ENCODE peak calls at places on chromosomes 3 and 15, in seven cellular contexts. F is DND-41, P is tibial artery, G is neural progenitor cell, K is retinal pigment epithelial cell, H is heart left ventricle, L is CD14-positive monocyte. A is an unnamed sample.

GRCh38 chr3:21484323-21485154 is 266.5 kb downstream of the ZNF385D start:
- DNase-seq in P (peak; percentile 30), K (no peak), H (peak; percentile 39), L (no peak), F (peak; percentile 12), G (peak; percentile 79), A (peak; percentile 21)

GRCh38 chr3:34256791-34257190 is 458.4 kb downstream of the PDCD6IP start:
- DNase-seq in P (no peak), K (no peak), G (peak; percentile 52), H (no peak), L (no peak), F (no peak), A (no peak)

GRCh38 chr3:192652731-192653130 is 74.6 kb downstream of the FGF12 start:
- DNase-seq in G (no peak), P (no peak), F (no peak), K (no peak), L (no peak), H (no peak), A (no peak)

GRCh38 chr15:25775317-25775912 is 87.7 kb downstream of the ATP10A start:
- DNase-seq in H (peak; percentile 85), L (no peak), K (no peak), F (no peak), P (no peak), G (peak; percentile 60), A (no peak)

GRCh38 chr3:27138005-27138404 is 231.2 kb downstream of the NEK10 start:
- DNase-seq in G (no peak), H (no peak), F (no peak), L (no peak), P (no peak), K (no peak), A (no peak)

GRCh38 chr3:51668756-51669155 is 2.3 kb upstream of the TEX264 start:
- DNase-seq in F (no peak), P (no peak), L (no peak), G (no peak), H (no peak), K (no peak), A (no peak)

GRCh38 chr3:87350367-87351199 is 74.2 kb upstream of the POU1F1 start:
- DNase-seq in G (peak; percentile 68), F (peak; percentile 30), P (no peak), K (no peak), L (no peak), H (no peak), A (peak; percentile 18)

GRCh38 chr3:195847061-195847950 is 35.6 kb upstream of the MUC4 start:
- DNase-seq in H (no peak), F (no peak), P (no peak), L (no peak), G (no peak), K (no peak), A (no peak)

GRCh38 chr15:101047301-101047781 is 128.2 kb downstream of the LRRK1 start:
- DNase-seq in F (no peak), G (peak; percentile 53), P (peak; percentile 10), L (no peak), H (no peak), K (no peak), A (no peak)

GRCh38 chr15:40312370-40313158 is 4.8 kb upstream of the PLCB2 start:
- DNase-seq in G (no peak), F (no peak), L (no peak), H (no peak), P (no peak), K (no peak), A (no peak)

GRCh38 chr15:76310470-76311070 is 699 bp downstream of the ETFA start:
- DNase-seq in H (no peak), G (peak; percentile 36), K (no peak), P (peak; percentile 23), F (no peak), L (no peak), A (peak; percentile 26)

GRCh38 chr3:81758275-81758674 is 3.2 kb downstream of the GBE1 start:
- DNase-seq in H (peak; percentile 28), G (no peak), L (no peak), K (peak; percentile 80), P (peak; percentile 63), F (no peak), A (no peak)

GRCh38 chr3:5784656-5785055 is 597.1 kb downstream of the EDEM1 start:
- DNase-seq in K (peak; percentile 9), H (no peak), L (no peak), G (no peak), P (no peak), F (no peak), A (no peak)

GRCh38 chr3:15279200-15279599 is 53.2 kb downstream of the SH3BP5 start:
- DNase-seq in F (no peak), G (no peak), H (no peak), K (no peak), P (no peak), L (no peak), A (no peak)

GRCh38 chr3:21750831-21751391 is at the start of gene ZNF385D:
- DNase-seq in G (peak; percentile 93), H (peak; percentile 74), P (peak; percentile 45), F (no peak), L (no peak), K (no peak), A (no peak)

GRCh38 chr3:72306800-72307341 is 521.9 kb upstream of the PROK2 start:
- DNase-seq in K (no peak), F (no peak), G (peak; percentile 41), H (no peak), P (no peak), L (no peak), A (no peak)

GRCh38 chr3:56347219-56347871 is 120.9 kb downstream of the ERC2 start:
- DNase-seq in P (no peak), F (peak; percentile 53), H (no peak), L (no peak), K (no peak), G (peak; percentile 73), A (peak; percentile 66)

GRCh38 chr15:58212909-58213526 is 74.8 kb downstream of the AQP9 start:
- DNase-seq in L (no peak), H (no peak), P (no peak), F (peak; percentile 27), K (no peak), G (peak; percentile 62), A (no peak)

GRCh38 chr3:124664804-124665203 is 65.4 kb upstream of the UMPS start:
- DNase-seq in F (no peak), L (no peak), H (no peak), K (no peak), G (no peak), P (no peak), A (no peak)

GRCh38 chr3:192935441-192935840 is 17.8 kb upstream of the MB21D2 start:
- DNase-seq in K (no peak), F (no peak), P (no peak), H (no peak), G (no peak), L (no peak), A (no peak)

GRCh38 chr15:62391565-62392262 is 226.6 kb upstream of the C2CD4B start:
- DNase-seq in L (no peak), G (peak; percentile 68), H (peak; percentile 71), F (peak; percentile 20), P (peak; percentile 50), K (no peak), A (peak; percentile 38)

GRCh38 chr15:99176757-99177156 is 71.9 kb downstream of the SYNM start:
- DNase-seq in F (no peak), L (no peak), G (no peak), K (no peak), P (no peak), H (no peak), A (no peak)

GRCh38 chr15:40081691-40082194 is 26.9 kb downstream of the BMF start:
- DNase-seq in P (peak; percentile 76), F (peak; percentile 31), L (no peak), K (peak; percentile 99), G (peak; percentile 94), H (peak; percentile 77), A (no peak)

GRCh38 chr15:83435782-83436181 is 11.4 kb upstream of the SH3GL3 start:
- DNase-seq in L (no peak), P (no peak), G (no peak), H (no peak), F (no peak), K (no peak), A (no peak)

GRCh38 chr15:45703670-45704328 is 69.0 kb downstream of the SQOR start:
- DNase-seq in P (no peak), H (no peak), K (no peak), F (no peak), G (peak; percentile 41), L (no peak), A (no peak)
- TF ChIP-seq CTCF in P (no peak), H (no peak), K (peak; percentile 24), F (no peak), G (peak; percentile 51), L (no peak), A (peak; percentile 32)

GRCh38 chr3:19060404-19060803 is 87.9 kb upstream of the KCNH8 start:
- DNase-seq in P (no peak), F (no peak), K (no peak), H (no peak), G (no peak), L (no peak), A (no peak)

GRCh38 chr3:19070325-19070724 is 78.0 kb upstream of the KCNH8 start:
- DNase-seq in P (no peak), F (no peak), L (no peak), H (no peak), K (peak; percentile 68), G (no peak), A (no peak)

GRCh38 chr3:19063936-19064335 is 84.4 kb upstream of the KCNH8 start:
- DNase-seq in F (no peak), H (no peak), G (no peak), K (no peak), L (no peak), P (no peak), A (no peak)

GRCh38 chr3:19065027-19065426 is 83.3 kb upstream of the KCNH8 start:
- DNase-seq in H (no peak), P (no peak), K (no peak), G (peak; percentile 23), F (no peak), L (no peak), A (no peak)
- TF ChIP-seq CTCF in H (peak; percentile 30), P (peak; percentile 33), K (peak; percentile 61), G (peak; percentile 73), F (peak; percentile 54), L (no peak), A (no peak)

DNA sequence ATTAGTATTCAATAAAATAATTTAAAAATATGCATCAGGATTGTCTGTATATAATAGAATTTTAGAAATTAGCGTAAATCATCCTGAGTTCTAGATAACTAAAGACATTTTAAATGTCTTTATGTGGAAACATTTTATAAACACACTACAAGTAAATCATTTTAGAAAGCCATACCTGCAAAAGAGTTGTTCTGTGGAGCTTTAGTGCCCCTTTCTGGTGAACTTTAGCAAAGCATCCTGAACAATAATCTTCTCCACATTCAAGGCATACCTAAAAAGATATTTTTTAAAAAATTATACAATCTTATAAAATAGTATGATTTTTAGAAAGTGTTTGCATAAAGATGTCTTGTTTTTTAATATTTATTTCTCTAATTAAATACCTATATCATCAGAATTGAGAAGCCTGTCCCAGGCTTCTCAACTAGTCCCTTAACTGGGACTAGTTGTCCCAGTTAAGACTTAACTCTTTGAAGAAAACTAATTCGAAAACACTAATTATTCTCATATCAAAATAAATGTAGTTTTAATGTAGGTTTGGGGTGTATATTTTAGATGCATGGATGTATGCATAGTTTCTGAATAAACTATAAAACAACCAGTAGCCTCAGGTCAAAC is 29.7 kb downstream of the ZBBX start:
- DNase-seq in K (no peak), H (no peak), G (peak; percentile 16), L (no peak), F (no peak), P (no peak), A (no peak)
- TF ChIP-seq CTCF in K (peak; percentile 74), H (peak; percentile 53), G (peak; percentile 76), L (peak; percentile 66), F (peak; percentile 46), P (no peak), A (peak; percentile 12)

GRCh38 chr15:96261575-96262034 is 68.9 kb upstream of the NR2F2 start:
- DNase-seq in L (no peak), K (no peak), H (no peak), G (no peak), F (no peak), P (no peak), A (no peak)
- TF ChIP-seq CTCF in L (no peak), K (no peak), H (no peak), G (no peak), F (no peak), P (no peak), A (no peak)

A was measured in activated CD8-positive, alpha-beta T cell treated with anti-CD3 and anti-CD28 coated beads for 36 hours.